ENCODE peak calls at places on chromosomes 12 and 14, in seven cellular contexts. R, F, D, A, G, K and Q are unnamed samples.

GRCh38 chr12:90086281-90086680 is 377.6 kb upstream of the ATP2B1 start:
- DNase-seq in G (no peak), R (no peak), K (no peak), D (no peak), F (peak), A (no peak), Q (no peak)

GRCh38 chr12:76183459-76184186 is 99.1 kb upstream of the NAP1L1 start:
- DNase-seq in A (peak), D (no peak), R (no peak), G (no peak), F (peak), K (peak), Q (no peak)

GRCh38 chr14:32938719-32939253 is at the start of gene NPAS3:
- DNase-seq in D (no peak), F (peak), K (no peak), A (no peak), G (no peak), R (no peak), Q (no peak)

GRCh38 chr14:31945074-31945613 is 132.0 kb upstream of the ARHGAP5 start:
- DNase-seq in D (peak), G (no peak), K (no peak), A (no peak), R (no peak), F (peak), Q (no peak)

GRCh38 chr14:32434180-32434579 is 105.1 kb downstream of the AKAP6 start:
- DNase-seq in R (no peak), D (no peak), G (no peak), K (no peak), F (no peak), A (no peak), Q (no peak)

GRCh38 chr14:92534863-92535654 is 21.5 kb downstream of the RIN3 start:
- DNase-seq in K (no peak), G (no peak), D (no peak), A (no peak), F (no peak), R (no peak), Q (no peak)

GRCh38 chr12:52873513-52873831 is 24.7 kb upstream of the KRT78 start:
- DNase-seq in A (no peak), R (no peak), G (no peak), F (no peak), K (no peak), D (no peak), Q (no peak)

GRCh38 chr12:82973601-82974000 is 286.9 kb downstream of the TMTC2 start:
- DNase-seq in R (no peak), D (no peak), A (no peak), G (no peak), F (no peak), K (no peak), Q (no peak)

GRCh38 chr12:7128681-7129593 is at the start of gene RBP5:
- DNase-seq in R (no peak), G (no peak), K (no peak), F (no peak), A (no peak), D (peak), Q (no peak)

GRCh38 chr14:105385322-105385637 is 13.1 kb upstream of the TEX22 start:
- DNase-seq in R (no peak), D (no peak), A (no peak), G (no peak), K (no peak), F (no peak), Q (no peak)

GRCh38 chr14:91654836-91655235 is 77.0 kb downstream of the CATSPERB start:
- DNase-seq in A (no peak), R (no peak), F (no peak), G (no peak), K (no peak), D (no peak), Q (peak)